ENCODE peak calls at places on chromosome 2, in ten cellular contexts. C is psoas muscle, F is A673, Q is IMR-90, Z is iPS DF 6.9, D is H9, N is GM23338, R is heart right ventricle, A is HCT116, G is heart left ventricle. U is an unnamed sample.
A peak's percentile ranks its signal among the peaks of the same experiment; 100 is the strongest.

GRCh38 chr2:30208453-30208852 is 22.9 kb upstream of the LBH start:
- DNase-seq in C (peak; percentile 63), F (peak; percentile 89), Q (peak; percentile 82), Z (no peak), D (peak; percentile 84), N (peak; percentile 92), R (peak; percentile 75), A (peak; percentile 47), G (no peak), U (peak; percentile 75)

GRCh38 chr2:215522237-215522636 is 86.4 kb upstream of the FN1 start:
- DNase-seq in C (no peak), F (no peak), Q (no peak), Z (no peak), D (no peak), N (no peak), R (no peak), A (no peak), G (no peak), U (no peak)

GRCh38 chr2:140597205-140597604 is 1533.6 kb downstream of the LRP1B start:
- DNase-seq in C (no peak), F (no peak), Q (no peak), Z (no peak), D (no peak), N (no peak), R (no peak), A (no peak), G (no peak), U (no peak)

GRCh38 chr2:9660781-9661180 is 30.0 kb upstream of the YWHAQ start:
- DNase-seq in C (no peak), F (no peak), Q (no peak), Z (no peak), D (no peak), N (no peak), R (no peak), A (no peak), G (no peak), U (no peak)

GRCh38 chr2:164777847-164778246 is 63.8 kb downstream of the COBLL1 start:
- DNase-seq in C (no peak), F (no peak), Q (no peak), Z (no peak), D (no peak), N (no peak), R (no peak), A (no peak), G (no peak), U (no peak)

GRCh38 chr2:233676046-233676445 is 4.3 kb downstream of the UGT1A9 start:
- DNase-seq in C (no peak), F (peak; percentile 28), Q (no peak), Z (no peak), D (no peak), N (no peak), R (no peak), A (no peak), G (no peak), U (no peak)

GRCh38 chr2:201964631-201965206 is 68.9 kb upstream of the FZD7 start:
- DNase-seq in C (no peak), F (peak; percentile 89), Q (no peak), Z (no peak), D (no peak), N (no peak), R (no peak), A (no peak), G (no peak), U (no peak)

GRCh38 chr2:144183744-144184143 is 336.2 kb downstream of the ZEB2 start:
- DNase-seq in C (no peak), F (no peak), Q (peak; percentile 85), Z (no peak), D (no peak), N (no peak), R (no peak), A (no peak), G (no peak), U (no peak)

GRCh38 chr2:47004905-47005495 is 89.4 kb upstream of the MCFD2 start:
- DNase-seq in C (no peak), F (no peak), Q (no peak), Z (no peak), D (no peak), N (no peak), R (no peak), A (no peak), G (peak; percentile 54), U (no peak)

GRCh38 chr2:120988741-120989555 is 253.3 kb downstream of the GLI2 start:
- DNase-seq in C (no peak), F (no peak), Q (no peak), Z (no peak), D (peak; percentile 15), N (no peak), R (no peak), A (no peak), G (no peak), U (no peak)

GRCh38 chr2:62801814-62802524 is 96.5 kb downstream of the EHBP1 start:
- DNase-seq in C (no peak), F (peak; percentile 12), Q (peak; percentile 8), Z (no peak), D (no peak), N (peak; percentile 56), R (no peak), A (no peak), G (no peak), U (no peak)

GRCh38 chr2:69434753-69435152 is 2.5 kb downstream of the NFU1 start:
- DNase-seq in C (no peak), F (no peak), Q (no peak), Z (no peak), D (no peak), N (peak; percentile 40), R (no peak), A (no peak), G (no peak), U (no peak)

GRCh38 chr2:69116438-69116837 is 103.5 kb downstream of the ANTXR1 start:
- DNase-seq in C (no peak), F (no peak), Q (peak; percentile 50), Z (no peak), D (no peak), N (no peak), R (peak; percentile 27), A (no peak), G (no peak), U (no peak)

GRCh38 chr2:5696351-5696740 is 4.2 kb downstream of the SOX11 start:
- DNase-seq in C (peak; percentile 46), F (peak; percentile 74), Q (peak; percentile 27), Z (no peak), D (peak; percentile 49), N (peak; percentile 46), R (no peak), A (no peak), G (no peak), U (no peak)

GRCh38 chr2:5694016-5694690 is 2.0 kb downstream of the SOX11 start:
- DNase-seq in C (no peak), F (peak; percentile 71), Q (peak; percentile 25), Z (no peak), D (no peak), N (peak; percentile 76), R (no peak), A (no peak), G (no peak), U (no peak)

GRCh38 chr2:5697554-5697953 is 5.4 kb downstream of the SOX11 start:
- DNase-seq in C (no peak), F (no peak), Q (no peak), Z (no peak), D (no peak), N (no peak), R (no peak), A (no peak), G (no peak), U (no peak)

GRCh38 chr2:5696741-5697521 is 4.7 kb downstream of the SOX11 start:
- DNase-seq in C (peak; percentile 42), F (peak; percentile 79), Q (peak; percentile 53), Z (no peak), D (peak; percentile 70), N (peak; percentile 72), R (peak; percentile 9), A (no peak), G (no peak), U (no peak)

DNA sequence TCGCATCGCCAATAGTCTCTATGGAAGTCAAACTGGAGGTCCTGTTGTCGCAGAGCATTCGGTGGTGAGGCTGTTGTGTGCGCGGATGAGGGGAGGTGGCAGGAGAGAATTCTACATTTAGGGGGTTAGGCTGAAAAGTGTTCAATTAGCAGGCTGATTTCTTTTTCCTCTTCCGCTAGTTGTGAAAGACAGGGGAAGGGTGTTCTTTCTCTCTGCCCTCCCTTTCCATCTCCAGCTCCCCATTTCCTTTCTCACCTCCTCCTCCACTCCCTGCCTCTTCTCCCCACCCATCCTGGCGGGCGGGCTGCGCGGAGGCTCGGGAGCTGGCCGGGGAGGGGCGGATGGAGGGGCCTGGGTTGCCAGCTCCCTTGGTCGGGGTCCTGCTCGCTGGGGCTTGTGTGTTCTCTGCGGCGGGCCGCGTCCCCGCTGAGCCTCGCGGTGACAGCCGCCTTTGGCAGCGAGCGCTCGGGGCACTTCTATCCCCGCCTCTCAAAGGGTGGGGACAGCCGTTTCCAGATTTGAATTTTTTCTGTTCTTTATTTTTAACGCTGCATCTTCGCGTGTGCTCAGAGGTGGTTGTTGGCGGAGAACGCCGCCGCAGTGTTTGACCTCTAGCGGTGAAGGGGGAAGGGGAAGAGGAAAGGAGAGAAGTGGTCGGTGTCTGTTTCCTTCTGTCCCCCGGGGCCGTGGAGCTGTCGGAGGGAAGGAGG is 3.6 kb downstream of the SOX11 start:
- DNase-seq in C (no peak), F (peak; percentile 81), Q (peak; percentile 55), Z (no peak), D (peak; percentile 67), N (peak; percentile 67), R (peak; percentile 8), A (no peak), G (no peak), U (no peak)
- H3K27ac ChIP-seq in C (no peak overlapping the region), F (peak overlapping the region; percentile 83), Q (peak overlapping the region; percentile 95), Z (no peak overlapping the region), D (no peak overlapping the region), N (peak overlapping the region; percentile 16), R (peak overlapping the region; percentile 83), A (no peak overlapping the region), G (peak overlapping the region; percentile 44), U (no peak overlapping the region)

DNA sequence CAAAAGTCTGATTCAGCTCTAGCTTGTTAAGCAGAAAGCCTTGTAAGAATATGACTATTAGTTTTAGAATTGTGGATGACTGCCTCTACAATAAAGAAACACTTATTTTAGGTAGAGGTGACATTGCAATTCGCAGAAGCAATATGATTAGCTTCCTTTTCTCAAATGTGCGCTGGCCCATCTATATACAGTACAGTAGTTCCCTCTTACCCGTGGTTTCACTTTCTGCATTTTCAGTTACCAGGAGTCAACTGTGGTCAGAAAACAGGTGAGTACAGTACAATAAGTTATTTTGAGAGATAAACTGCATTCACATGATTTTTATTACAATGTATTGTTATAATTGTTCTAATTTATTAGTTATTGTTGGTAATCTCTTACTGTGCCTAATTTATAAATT is 405.1 kb downstream of the GPD2 start:
- DNase-seq in C (no peak), F (no peak), Q (peak; percentile 8), Z (no peak), D (no peak), N (no peak), R (no peak), A (no peak), G (no peak), U (no peak)
- H3K27ac ChIP-seq in C (no peak overlapping the region), F (no peak overlapping the region), Q (no peak overlapping the region), Z (no peak overlapping the region), D (no peak overlapping the region), N (no peak overlapping the region), R (no peak overlapping the region), A (no peak overlapping the region), G (no peak overlapping the region), U (no peak overlapping the region)

GRCh38 chr2:138094031-138094430 is 129.8 kb downstream of the HNMT start:
- DNase-seq in C (no peak), F (no peak), Q (no peak), Z (no peak), D (no peak), N (peak; percentile 14), R (no peak), A (no peak), G (no peak), U (no peak)
- H3K27ac ChIP-seq in C (no peak overlapping the region), F (no peak overlapping the region), Q (no peak overlapping the region), Z (no peak overlapping the region), D (no peak overlapping the region), N (no peak overlapping the region), R (no peak overlapping the region), A (no peak overlapping the region), G (no peak overlapping the region), U (no peak overlapping the region)

GRCh38 chr2:43526994-43527393 is 68.8 kb downstream of the THADA start:
- DNase-seq in C (no peak), F (no peak), Q (no peak), Z (no peak), D (no peak), N (no peak), R (no peak), A (no peak), G (no peak), U (no peak)
- H3K27ac ChIP-seq in C (no peak overlapping the region), F (no peak overlapping the region), Q (no peak overlapping the region), Z (no peak overlapping the region), D (no peak overlapping the region), N (no peak overlapping the region), R (no peak overlapping the region), A (no peak overlapping the region), G (no peak overlapping the region), U (peak overlapping the region; percentile 86)

U was measured in uterus.